ENCODE peak calls at places on chromosome 1, in six cellular contexts. One of them, this sample, is unnamed.

GRCh38 chr1:8524637-8525157 is 206.8 kb downstream of the SLC45A1 start:
- DNase-seq in ovary: no peak
- DNase-seq in CD8-positive, alpha-beta T cell: no peak
- DNase-seq in stomach: no peak
- DNase-seq in left lung: no peak
- DNase-seq in cardiac muscle cell: no peak
- DNase-seq in this sample: no peak

GRCh38 chr1:237038211-237038610 is 3.8 kb upstream of the RYR2 start:
- DNase-seq in ovary: no peak
- DNase-seq in CD8-positive, alpha-beta T cell: no peak
- DNase-seq in stomach: no peak
- DNase-seq in left lung: no peak
- DNase-seq in cardiac muscle cell: no peak
- DNase-seq in this sample: no peak

GRCh38 chr1:160046494-160047115 is 14.8 kb upstream of the PIGM start:
- DNase-seq in ovary: peak; percentile 31
- DNase-seq in CD8-positive, alpha-beta T cell: peak; percentile 36
- DNase-seq in stomach: peak; percentile 39
- DNase-seq in left lung: no peak
- DNase-seq in cardiac muscle cell: peak; percentile 62
- DNase-seq in this sample: peak; percentile 52

GRCh38 chr1:203011582-203011981 is 4.4 kb downstream of the TMEM183A start:
- DNase-seq in ovary: no peak
- DNase-seq in CD8-positive, alpha-beta T cell: no peak
- DNase-seq in stomach: no peak
- DNase-seq in left lung: no peak
- DNase-seq in cardiac muscle cell: no peak
- DNase-seq in this sample: no peak

GRCh38 chr1:31690921-31691320 is 12.9 kb downstream of the COL16A1 start:
- DNase-seq in ovary: no peak
- DNase-seq in CD8-positive, alpha-beta T cell: no peak
- DNase-seq in stomach: no peak
- DNase-seq in left lung: no peak
- DNase-seq in cardiac muscle cell: no peak
- DNase-seq in this sample: no peak

GRCh38 chr1:9724706-9725476 is 73.4 kb downstream of the PIK3CD start:
- DNase-seq in ovary: no peak
- DNase-seq in CD8-positive, alpha-beta T cell: peak; percentile 77
- DNase-seq in stomach: peak; percentile 65
- DNase-seq in left lung: peak; percentile 91
- DNase-seq in cardiac muscle cell: peak; percentile 64
- DNase-seq in this sample: peak; percentile 47

GRCh38 chr1:40107290-40107959 is 10.4 kb upstream of the PPT1 start:
- DNase-seq in ovary: no peak
- DNase-seq in CD8-positive, alpha-beta T cell: no peak
- DNase-seq in stomach: no peak
- DNase-seq in left lung: no peak
- DNase-seq in cardiac muscle cell: no peak
- DNase-seq in this sample: no peak

GRCh38 chr1:5254975-5255374 is 600.6 kb downstream of the AJAP1 start:
- DNase-seq in ovary: no peak
- DNase-seq in CD8-positive, alpha-beta T cell: no peak
- DNase-seq in stomach: peak; percentile 8
- DNase-seq in left lung: no peak
- DNase-seq in cardiac muscle cell: no peak
- DNase-seq in this sample: no peak

GRCh38 chr1:181073638-181074037 is 14.9 kb upstream of the IER5 start:
- DNase-seq in ovary: no peak
- DNase-seq in CD8-positive, alpha-beta T cell: no peak
- DNase-seq in stomach: no peak
- DNase-seq in left lung: no peak
- DNase-seq in cardiac muscle cell: peak; percentile 97
- DNase-seq in this sample: no peak

GRCh38 chr1:202323731-202324130 is 18.0 kb downstream of the UBE2T start:
- DNase-seq in ovary: no peak
- DNase-seq in CD8-positive, alpha-beta T cell: no peak
- DNase-seq in stomach: no peak
- DNase-seq in left lung: no peak
- DNase-seq in cardiac muscle cell: no peak
- DNase-seq in this sample: no peak

GRCh38 chr1:200527670-200528069 is 92.9 kb downstream of the KIF14 start:
- DNase-seq in ovary: no peak
- DNase-seq in CD8-positive, alpha-beta T cell: no peak
- DNase-seq in stomach: no peak
- DNase-seq in left lung: no peak
- DNase-seq in cardiac muscle cell: no peak
- DNase-seq in this sample: no peak

GRCh38 chr1:53410100-53410541 is 49.1 kb upstream of the DMRTB1 start:
- DNase-seq in ovary: no peak
- DNase-seq in CD8-positive, alpha-beta T cell: peak; percentile 58
- DNase-seq in stomach: no peak
- DNase-seq in left lung: no peak
- DNase-seq in cardiac muscle cell: no peak
- DNase-seq in this sample: peak; percentile 71

GRCh38 chr1:54324750-54325704 is 81.2 kb downstream of the SSBP3 start:
- DNase-seq in ovary: peak; percentile 71
- DNase-seq in CD8-positive, alpha-beta T cell: no peak
- DNase-seq in stomach: no peak
- DNase-seq in left lung: no peak
- DNase-seq in cardiac muscle cell: peak; percentile 38
- DNase-seq in this sample: no peak

GRCh38 chr1:239858058-239858457 is 233.6 kb upstream of the FMN2 start:
- DNase-seq in ovary: no peak
- DNase-seq in CD8-positive, alpha-beta T cell: no peak
- DNase-seq in stomach: no peak
- DNase-seq in left lung: no peak
- DNase-seq in cardiac muscle cell: no peak
- DNase-seq in this sample: no peak

GRCh38 chr1:86378813-86379212 is 17.3 kb downstream of the ODF2L start:
- DNase-seq in ovary: no peak
- DNase-seq in CD8-positive, alpha-beta T cell: no peak
- DNase-seq in stomach: no peak
- DNase-seq in left lung: no peak
- DNase-seq in cardiac muscle cell: no peak
- DNase-seq in this sample: no peak

GRCh38 chr1:192588546-192588945 is 13.0 kb downstream of the RGS1 start:
- DNase-seq in ovary: no peak
- DNase-seq in CD8-positive, alpha-beta T cell: no peak
- DNase-seq in stomach: no peak
- DNase-seq in left lung: no peak
- DNase-seq in cardiac muscle cell: peak; percentile 43
- DNase-seq in this sample: no peak

GRCh38 chr1:178145605-178146004 is 51.7 kb downstream of the RASAL2 start:
- DNase-seq in ovary: no peak
- DNase-seq in CD8-positive, alpha-beta T cell: no peak
- DNase-seq in stomach: no peak
- DNase-seq in left lung: no peak
- DNase-seq in cardiac muscle cell: no peak
- DNase-seq in this sample: no peak

GRCh38 chr1:3292051-3292722 is 162.3 kb upstream of the ARHGEF16 start:
- DNase-seq in ovary: no peak
- DNase-seq in CD8-positive, alpha-beta T cell: no peak
- DNase-seq in stomach: no peak
- DNase-seq in left lung: no peak
- DNase-seq in cardiac muscle cell: no peak
- DNase-seq in this sample: no peak

GRCh38 chr1:226405411-226405988 is 2.4 kb downstream of the PARP1 start:
- DNase-seq in ovary: no peak
- DNase-seq in CD8-positive, alpha-beta T cell: no peak
- DNase-seq in stomach: no peak
- DNase-seq in left lung: no peak
- DNase-seq in cardiac muscle cell: no peak
- DNase-seq in this sample: no peak

GRCh38 chr1:204408074-204408507 is 3.5 kb downstream of the PPP1R15B start:
- DNase-seq in ovary: peak; percentile 75
- DNase-seq in CD8-positive, alpha-beta T cell: peak; percentile 40
- DNase-seq in stomach: peak; percentile 84
- DNase-seq in left lung: no peak
- DNase-seq in cardiac muscle cell: peak; percentile 86
- DNase-seq in this sample: peak; percentile 65

GRCh38 chr1:216847385-216848036 is 124.3 kb upstream of the ESRRG start:
- DNase-seq in ovary: no peak
- DNase-seq in CD8-positive, alpha-beta T cell: no peak
- DNase-seq in stomach: no peak
- DNase-seq in left lung: no peak
- DNase-seq in cardiac muscle cell: no peak
- DNase-seq in this sample: peak; percentile 43

GRCh38 chr1:94667716-94668282 is 126.2 kb upstream of the F3 start:
- DNase-seq in ovary: no peak
- DNase-seq in CD8-positive, alpha-beta T cell: no peak
- DNase-seq in stomach: no peak
- DNase-seq in left lung: no peak
- DNase-seq in cardiac muscle cell: no peak
- DNase-seq in this sample: no peak

GRCh38 chr1:226690460-226690982 is 48.6 kb downstream of the ITPKB start:
- DNase-seq in ovary: no peak
- DNase-seq in CD8-positive, alpha-beta T cell: peak; percentile 74
- DNase-seq in stomach: no peak
- DNase-seq in left lung: no peak
- DNase-seq in cardiac muscle cell: peak; percentile 25
- DNase-seq in this sample: peak; percentile 55

GRCh38 chr1:51877434-51878306 is 857 bp downstream of the NRDC start:
- DNase-seq in ovary: no peak
- DNase-seq in CD8-positive, alpha-beta T cell: peak; percentile 9
- DNase-seq in stomach: no peak
- DNase-seq in left lung: no peak
- DNase-seq in cardiac muscle cell: peak; percentile 48
- DNase-seq in this sample: no peak

GRCh38 chr1:207827488-207827830 is 75.6 kb downstream of the CD46 start:
- DNase-seq in ovary: no peak
- DNase-seq in CD8-positive, alpha-beta T cell: no peak
- DNase-seq in stomach: no peak
- DNase-seq in left lung: no peak
- DNase-seq in cardiac muscle cell: no peak
- DNase-seq in this sample: no peak

GRCh38 chr1:156263288-156263655 is 15.4 kb upstream of the PAQR6 start:
- DNase-seq in ovary: no peak
- DNase-seq in CD8-positive, alpha-beta T cell: no peak
- DNase-seq in stomach: no peak
- DNase-seq in left lung: no peak
- DNase-seq in cardiac muscle cell: no peak
- DNase-seq in this sample: no peak

GRCh38 chr1:117173006-117173405 is 37.7 kb downstream of the VTCN1 start:
- DNase-seq in ovary: no peak
- DNase-seq in CD8-positive, alpha-beta T cell: no peak
- DNase-seq in stomach: no peak
- DNase-seq in left lung: no peak
- DNase-seq in cardiac muscle cell: no peak
- DNase-seq in this sample: no peak

GRCh38 chr1:22231995-22232690 is 89.2 kb upstream of the WNT4 start:
- DNase-seq in ovary: no peak
- DNase-seq in CD8-positive, alpha-beta T cell: no peak
- DNase-seq in stomach: no peak
- DNase-seq in left lung: no peak
- DNase-seq in cardiac muscle cell: no peak
- DNase-seq in this sample: no peak
- TF ChIP-seq CTCF in ovary: no peak
- TF ChIP-seq CTCF in CD8-positive, alpha-beta T cell: no peak
- TF ChIP-seq CTCF in stomach: no peak
- TF ChIP-seq CTCF in left lung: no peak
- TF ChIP-seq CTCF in cardiac muscle cell: no peak
- TF ChIP-seq CTCF in this sample: no peak

GRCh38 chr1:218494449-218494852 is 149.3 kb downstream of the TGFB2 start:
- DNase-seq in ovary: no peak
- DNase-seq in CD8-positive, alpha-beta T cell: no peak
- DNase-seq in stomach: no peak
- DNase-seq in left lung: no peak
- DNase-seq in cardiac muscle cell: no peak
- DNase-seq in this sample: no peak

GRCh38 chr1:218498061-218498938 is 153.2 kb downstream of the TGFB2 start:
- DNase-seq in ovary: no peak
- DNase-seq in CD8-positive, alpha-beta T cell: no peak
- DNase-seq in stomach: no peak
- DNase-seq in left lung: no peak
- DNase-seq in cardiac muscle cell: no peak
- DNase-seq in this sample: no peak

GRCh38 chr1:218494000-218494399 is 148.9 kb downstream of the TGFB2 start:
- DNase-seq in ovary: no peak
- DNase-seq in CD8-positive, alpha-beta T cell: no peak
- DNase-seq in stomach: no peak
- DNase-seq in left lung: no peak
- DNase-seq in cardiac muscle cell: no peak
- DNase-seq in this sample: no peak

GRCh38 chr1:218495931-218496330 is 150.8 kb downstream of the TGFB2 start:
- DNase-seq in ovary: no peak
- DNase-seq in CD8-positive, alpha-beta T cell: no peak
- DNase-seq in stomach: no peak
- DNase-seq in left lung: no peak
- DNase-seq in cardiac muscle cell: no peak
- DNase-seq in this sample: no peak

DNA sequence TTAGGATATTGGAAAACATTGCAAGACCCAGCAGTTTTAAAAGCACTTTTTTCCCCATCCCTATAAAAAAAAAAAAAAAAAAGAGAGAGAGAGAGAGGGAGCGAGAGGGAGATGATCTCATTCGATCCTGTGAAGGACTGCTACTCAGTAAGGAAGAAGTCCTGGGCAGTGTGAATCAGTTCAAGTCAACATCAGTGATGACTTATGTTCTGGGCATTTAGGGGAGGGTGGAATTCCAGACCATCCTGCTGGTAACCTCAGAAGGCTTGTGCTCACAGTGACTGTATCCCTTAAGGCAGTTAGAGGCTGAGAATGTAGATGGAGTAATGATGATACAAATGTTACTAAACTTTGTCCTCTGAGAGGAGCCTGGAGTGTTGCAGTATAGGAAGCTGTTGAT is 151.4 kb downstream of the TGFB2 start:
- DNase-seq in ovary: no peak
- DNase-seq in CD8-positive, alpha-beta T cell: no peak
- DNase-seq in stomach: no peak
- DNase-seq in left lung: no peak
- DNase-seq in cardiac muscle cell: peak; percentile 93
- DNase-seq in this sample: no peak
- H3K4me3 ChIP-seq in ovary: no peak overlapping the region
- H3K4me3 ChIP-seq in CD8-positive, alpha-beta T cell: no peak overlapping the region
- H3K4me3 ChIP-seq in stomach: no peak overlapping the region
- H3K4me3 ChIP-seq in left lung: no peak overlapping the region
- H3K4me3 ChIP-seq in cardiac muscle cell: no peak overlapping the region
- H3K4me3 ChIP-seq in this sample: no peak overlapping the region

GRCh38 chr1:17544951-17545350 is 5.5 kb downstream of the ARHGEF10L start:
- DNase-seq in ovary: no peak
- DNase-seq in CD8-positive, alpha-beta T cell: no peak
- DNase-seq in stomach: no peak
- DNase-seq in left lung: no peak
- DNase-seq in cardiac muscle cell: peak; percentile 67
- DNase-seq in this sample: no peak
- H3K4me1 ChIP-seq in ovary: peaks cover 6% of the 10 kb centered on the region
- H3K4me1 ChIP-seq in CD8-positive, alpha-beta T cell: no peaks in the 10 kb centered on the region
- H3K4me1 ChIP-seq in stomach: peaks cover 88% of the 10 kb centered on the region
- H3K4me1 ChIP-seq in left lung: no peaks in the 10 kb centered on the region
- H3K4me1 ChIP-seq in cardiac muscle cell: peaks cover 8% of the 10 kb centered on the region
- H3K4me1 ChIP-seq in this sample: peaks cover 3% of the 10 kb centered on the region

DNA sequence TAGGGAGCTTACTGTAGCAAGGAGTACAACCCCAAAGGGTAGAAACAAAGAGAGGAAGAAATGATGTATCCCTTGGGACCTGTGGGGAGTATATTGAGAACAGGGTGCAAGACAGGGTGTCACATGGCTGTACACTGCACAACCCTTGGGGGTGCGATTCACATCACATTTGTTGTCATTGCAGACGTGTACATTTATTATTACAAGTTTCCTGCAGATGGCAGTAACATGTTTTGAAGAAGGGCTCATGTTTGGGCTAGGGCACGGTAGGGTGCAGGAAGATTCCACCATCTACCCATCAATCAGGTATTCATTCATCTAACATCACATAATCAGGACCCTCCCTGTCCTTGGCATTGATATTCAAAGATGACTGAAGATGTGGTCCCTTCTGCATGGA is 62.5 kb downstream of the NDUFS5 start:
- DNase-seq in ovary: no peak
- DNase-seq in CD8-positive, alpha-beta T cell: no peak
- DNase-seq in stomach: no peak
- DNase-seq in left lung: no peak
- DNase-seq in cardiac muscle cell: no peak
- DNase-seq in this sample: no peak
- TF ChIP-seq CTCF in ovary: no peak
- TF ChIP-seq CTCF in CD8-positive, alpha-beta T cell: no peak
- TF ChIP-seq CTCF in stomach: no peak
- TF ChIP-seq CTCF in left lung: no peak
- TF ChIP-seq CTCF in cardiac muscle cell: no peak
- TF ChIP-seq CTCF in this sample: no peak